ENCODE peak calls at places on chromosomes 13 and 19, in nine cellular contexts. One of them, this sample, is unnamed. For H3K27me3, the result is how much of the 10 kb centered on the place peaks cover.

GRCh38 chr13:23928985-23929384 is 31.7 kb upstream of the C1QTNF9B start:
- DNase-seq in IMR-90: peak
- DNase-seq in kidney epithelial cell: peak
- DNase-seq in CD8-positive, alpha-beta T cell: no peak
- DNase-seq in fibroblast of lung: peak
- DNase-seq in Peyer's patch: no peak
- DNase-seq in body of pancreas: no peak
- DNase-seq in tibial artery: no peak
- DNase-seq in left ventricle myocardium inferior: no peak
- DNase-seq in this sample: peak

GRCh38 chr13:36526897-36527296 is 94.6 kb downstream of the CCNA1 start:
- DNase-seq in IMR-90: no peak
- DNase-seq in kidney epithelial cell: no peak
- DNase-seq in CD8-positive, alpha-beta T cell: no peak
- DNase-seq in fibroblast of lung: no peak
- DNase-seq in Peyer's patch: no peak
- DNase-seq in body of pancreas: no peak
- DNase-seq in tibial artery: no peak
- DNase-seq in left ventricle myocardium inferior: no peak
- DNase-seq in this sample: no peak

GRCh38 chr13:29266261-29266660 is 329.2 kb downstream of the SLC7A1 start:
- DNase-seq in IMR-90: no peak
- DNase-seq in kidney epithelial cell: no peak
- DNase-seq in CD8-positive, alpha-beta T cell: no peak
- DNase-seq in fibroblast of lung: no peak
- DNase-seq in Peyer's patch: no peak
- DNase-seq in body of pancreas: no peak
- DNase-seq in tibial artery: no peak
- DNase-seq in left ventricle myocardium inferior: no peak
- DNase-seq in this sample: no peak

GRCh38 chr13:38803566-38803965 is 116.7 kb downstream of the FREM2 start:
- DNase-seq in IMR-90: no peak
- DNase-seq in kidney epithelial cell: no peak
- DNase-seq in CD8-positive, alpha-beta T cell: no peak
- DNase-seq in fibroblast of lung: no peak
- DNase-seq in Peyer's patch: no peak
- DNase-seq in body of pancreas: no peak
- DNase-seq in tibial artery: no peak
- DNase-seq in left ventricle myocardium inferior: no peak
- DNase-seq in this sample: no peak

GRCh38 chr13:82356667-82357066 is 1525.6 kb downstream of the SLITRK1 start:
- DNase-seq in IMR-90: no peak
- DNase-seq in kidney epithelial cell: no peak
- DNase-seq in CD8-positive, alpha-beta T cell: no peak
- DNase-seq in fibroblast of lung: peak
- DNase-seq in Peyer's patch: no peak
- DNase-seq in body of pancreas: no peak
- DNase-seq in tibial artery: no peak
- DNase-seq in left ventricle myocardium inferior: no peak
- DNase-seq in this sample: peak

GRCh38 chr19:10562609-10563008 is 3.2 kb downstream of the KRI1 start:
- DNase-seq in IMR-90: no peak
- DNase-seq in kidney epithelial cell: no peak
- DNase-seq in CD8-positive, alpha-beta T cell: no peak
- DNase-seq in fibroblast of lung: no peak
- DNase-seq in Peyer's patch: no peak
- DNase-seq in body of pancreas: no peak
- DNase-seq in tibial artery: no peak
- DNase-seq in left ventricle myocardium inferior: no peak
- DNase-seq in this sample: no peak

GRCh38 chr13:105442040-105442439 is 1093.4 kb downstream of the EFNB2 start:
- DNase-seq in IMR-90: no peak
- DNase-seq in kidney epithelial cell: no peak
- DNase-seq in CD8-positive, alpha-beta T cell: no peak
- DNase-seq in fibroblast of lung: no peak
- DNase-seq in Peyer's patch: no peak
- DNase-seq in body of pancreas: no peak
- DNase-seq in tibial artery: no peak
- DNase-seq in left ventricle myocardium inferior: no peak
- DNase-seq in this sample: no peak

GRCh38 chr13:101217086-101217485 is 199.2 kb downstream of the NALCN start:
- DNase-seq in IMR-90: no peak
- DNase-seq in kidney epithelial cell: no peak
- DNase-seq in CD8-positive, alpha-beta T cell: no peak
- DNase-seq in fibroblast of lung: peak
- DNase-seq in Peyer's patch: no peak
- DNase-seq in body of pancreas: no peak
- DNase-seq in tibial artery: no peak
- DNase-seq in left ventricle myocardium inferior: no peak
- DNase-seq in this sample: peak

GRCh38 chr19:51441410-51442390 is 16.6 kb downstream of the SIGLEC8 start:
- DNase-seq in IMR-90: no peak
- DNase-seq in kidney epithelial cell: no peak
- DNase-seq in CD8-positive, alpha-beta T cell: peak
- DNase-seq in fibroblast of lung: no peak
- DNase-seq in Peyer's patch: peak
- DNase-seq in body of pancreas: no peak
- DNase-seq in tibial artery: no peak
- DNase-seq in left ventricle myocardium inferior: no peak
- DNase-seq in this sample: no peak

GRCh38 chr13:55761986-55762385 is 1378.7 kb upstream of the PRR20A start:
- DNase-seq in IMR-90: no peak
- DNase-seq in kidney epithelial cell: no peak
- DNase-seq in CD8-positive, alpha-beta T cell: no peak
- DNase-seq in fibroblast of lung: no peak
- DNase-seq in Peyer's patch: no peak
- DNase-seq in body of pancreas: no peak
- DNase-seq in tibial artery: no peak
- DNase-seq in left ventricle myocardium inferior: no peak
- DNase-seq in this sample: no peak

GRCh38 chr19:45037393-45038169 is 1.3 kb upstream of the CLASRP start:
- DNase-seq in IMR-90: no peak
- DNase-seq in kidney epithelial cell: no peak
- DNase-seq in CD8-positive, alpha-beta T cell: no peak
- DNase-seq in fibroblast of lung: no peak
- DNase-seq in Peyer's patch: no peak
- DNase-seq in body of pancreas: no peak
- DNase-seq in tibial artery: no peak
- DNase-seq in left ventricle myocardium inferior: no peak
- DNase-seq in this sample: no peak

GRCh38 chr19:1265611-1266115 is 3.5 kb upstream of the CIRBP start:
- DNase-seq in IMR-90: peak
- DNase-seq in kidney epithelial cell: no peak
- DNase-seq in CD8-positive, alpha-beta T cell: peak
- DNase-seq in fibroblast of lung: peak
- DNase-seq in Peyer's patch: peak
- DNase-seq in body of pancreas: peak
- DNase-seq in tibial artery: peak
- DNase-seq in left ventricle myocardium inferior: peak
- DNase-seq in this sample: peak

GRCh38 chr19:10780368-10780767 is 55.6 kb downstream of the TMED1 start:
- DNase-seq in IMR-90: peak
- DNase-seq in kidney epithelial cell: no peak
- DNase-seq in CD8-positive, alpha-beta T cell: no peak
- DNase-seq in fibroblast of lung: peak
- DNase-seq in Peyer's patch: peak
- DNase-seq in body of pancreas: no peak
- DNase-seq in tibial artery: peak
- DNase-seq in left ventricle myocardium inferior: no peak
- DNase-seq in this sample: no peak

GRCh38 chr19:7618366-7618765 is 11.0 kb downstream of the XAB2 start:
- DNase-seq in IMR-90: no peak
- DNase-seq in kidney epithelial cell: no peak
- DNase-seq in CD8-positive, alpha-beta T cell: no peak
- DNase-seq in fibroblast of lung: no peak
- DNase-seq in Peyer's patch: no peak
- DNase-seq in body of pancreas: peak
- DNase-seq in tibial artery: no peak
- DNase-seq in left ventricle myocardium inferior: no peak
- DNase-seq in this sample: peak

GRCh38 chr13:75636339-75637095 is 387 bp downstream of the LMO7 start:
- DNase-seq in IMR-90: peak
- DNase-seq in kidney epithelial cell: no peak
- DNase-seq in CD8-positive, alpha-beta T cell: peak
- DNase-seq in fibroblast of lung: peak
- DNase-seq in Peyer's patch: peak
- DNase-seq in body of pancreas: peak
- DNase-seq in tibial artery: peak
- DNase-seq in left ventricle myocardium inferior: peak
- DNase-seq in this sample: peak

GRCh38 chr13:40916207-40916998 is 102.7 kb downstream of the ELF1 start:
- DNase-seq in IMR-90: peak
- DNase-seq in kidney epithelial cell: no peak
- DNase-seq in CD8-positive, alpha-beta T cell: no peak
- DNase-seq in fibroblast of lung: no peak
- DNase-seq in Peyer's patch: no peak
- DNase-seq in body of pancreas: no peak
- DNase-seq in tibial artery: no peak
- DNase-seq in left ventricle myocardium inferior: no peak
- DNase-seq in this sample: peak

GRCh38 chr13:77136902-77137420 is 110.0 kb upstream of the FBXL3 start:
- DNase-seq in IMR-90: peak
- DNase-seq in kidney epithelial cell: peak
- DNase-seq in CD8-positive, alpha-beta T cell: no peak
- DNase-seq in fibroblast of lung: peak
- DNase-seq in Peyer's patch: no peak
- DNase-seq in body of pancreas: no peak
- DNase-seq in tibial artery: no peak
- DNase-seq in left ventricle myocardium inferior: no peak
- DNase-seq in this sample: peak

GRCh38 chr13:41365636-41366035 is 54.6 kb downstream of the NAA16 start:
- DNase-seq in IMR-90: peak
- DNase-seq in kidney epithelial cell: no peak
- DNase-seq in CD8-positive, alpha-beta T cell: no peak
- DNase-seq in fibroblast of lung: no peak
- DNase-seq in Peyer's patch: no peak
- DNase-seq in body of pancreas: no peak
- DNase-seq in tibial artery: no peak
- DNase-seq in left ventricle myocardium inferior: no peak
- DNase-seq in this sample: peak

GRCh38 chr13:101262306-101262705 is 154.0 kb downstream of the NALCN start:
- DNase-seq in IMR-90: no peak
- DNase-seq in kidney epithelial cell: no peak
- DNase-seq in CD8-positive, alpha-beta T cell: no peak
- DNase-seq in fibroblast of lung: no peak
- DNase-seq in Peyer's patch: no peak
- DNase-seq in body of pancreas: no peak
- DNase-seq in tibial artery: no peak
- DNase-seq in left ventricle myocardium inferior: no peak
- DNase-seq in this sample: no peak

GRCh38 chr13:78609464-78610205 is 6.3 kb upstream of the POU4F1 start:
- DNase-seq in IMR-90: no peak
- DNase-seq in kidney epithelial cell: no peak
- DNase-seq in CD8-positive, alpha-beta T cell: no peak
- DNase-seq in fibroblast of lung: peak
- DNase-seq in Peyer's patch: no peak
- DNase-seq in body of pancreas: peak
- DNase-seq in tibial artery: no peak
- DNase-seq in left ventricle myocardium inferior: no peak
- DNase-seq in this sample: no peak

GRCh38 chr13:89577301-89577700 is 1770.2 kb upstream of the MIR17HG start:
- DNase-seq in IMR-90: no peak
- DNase-seq in kidney epithelial cell: no peak
- DNase-seq in CD8-positive, alpha-beta T cell: no peak
- DNase-seq in fibroblast of lung: no peak
- DNase-seq in Peyer's patch: no peak
- DNase-seq in body of pancreas: no peak
- DNase-seq in tibial artery: no peak
- DNase-seq in left ventricle myocardium inferior: no peak
- DNase-seq in this sample: no peak

GRCh38 chr13:29978211-29978610 is 127.8 kb upstream of the UBL3 start:
- DNase-seq in IMR-90: peak
- DNase-seq in kidney epithelial cell: no peak
- DNase-seq in CD8-positive, alpha-beta T cell: no peak
- DNase-seq in fibroblast of lung: no peak
- DNase-seq in Peyer's patch: no peak
- DNase-seq in body of pancreas: no peak
- DNase-seq in tibial artery: no peak
- DNase-seq in left ventricle myocardium inferior: no peak
- DNase-seq in this sample: no peak

GRCh38 chr19:47464619-47465018 is 7.1 kb downstream of the SLC8A2 start:
- DNase-seq in IMR-90: no peak
- DNase-seq in kidney epithelial cell: no peak
- DNase-seq in CD8-positive, alpha-beta T cell: no peak
- DNase-seq in fibroblast of lung: no peak
- DNase-seq in Peyer's patch: no peak
- DNase-seq in body of pancreas: no peak
- DNase-seq in tibial artery: no peak
- DNase-seq in left ventricle myocardium inferior: no peak
- DNase-seq in this sample: no peak
- H3K27me3 ChIP-seq in IMR-90: half or more
- H3K27me3 ChIP-seq in kidney epithelial cell: under half
- H3K27me3 ChIP-seq in CD8-positive, alpha-beta T cell: under half
- H3K27me3 ChIP-seq in fibroblast of lung: under half
- H3K27me3 ChIP-seq in Peyer's patch: under half
- H3K27me3 ChIP-seq in body of pancreas: under half
- H3K27me3 ChIP-seq in tibial artery: under half
- H3K27me3 ChIP-seq in left ventricle myocardium inferior: half or more
- H3K27me3 ChIP-seq in this sample: half or more

GRCh38 chr19:5360003-5360820 is 19.6 kb upstream of the PTPRS start:
- DNase-seq in IMR-90: peak
- DNase-seq in kidney epithelial cell: no peak
- DNase-seq in CD8-positive, alpha-beta T cell: no peak
- DNase-seq in fibroblast of lung: no peak
- DNase-seq in Peyer's patch: no peak
- DNase-seq in body of pancreas: no peak
- DNase-seq in tibial artery: no peak
- DNase-seq in left ventricle myocardium inferior: no peak
- DNase-seq in this sample: no peak
- H3K27me3 ChIP-seq in IMR-90: under half
- H3K27me3 ChIP-seq in kidney epithelial cell: under half
- H3K27me3 ChIP-seq in CD8-positive, alpha-beta T cell: under half
- H3K27me3 ChIP-seq in fibroblast of lung: under half
- H3K27me3 ChIP-seq in Peyer's patch: under half
- H3K27me3 ChIP-seq in body of pancreas: under half
- H3K27me3 ChIP-seq in tibial artery: under half
- H3K27me3 ChIP-seq in left ventricle myocardium inferior: half or more
- H3K27me3 ChIP-seq in this sample: under half

GRCh38 chr19:5865772-5866171 is 4.6 kb downstream of the FUT5 start:
- DNase-seq in IMR-90: no peak
- DNase-seq in kidney epithelial cell: no peak
- DNase-seq in CD8-positive, alpha-beta T cell: no peak
- DNase-seq in fibroblast of lung: no peak
- DNase-seq in Peyer's patch: no peak
- DNase-seq in body of pancreas: no peak
- DNase-seq in tibial artery: no peak
- DNase-seq in left ventricle myocardium inferior: no peak
- DNase-seq in this sample: no peak
- H3K27me3 ChIP-seq in IMR-90: under half
- H3K27me3 ChIP-seq in kidney epithelial cell: under half
- H3K27me3 ChIP-seq in CD8-positive, alpha-beta T cell: under half
- H3K27me3 ChIP-seq in fibroblast of lung: under half
- H3K27me3 ChIP-seq in Peyer's patch: under half
- H3K27me3 ChIP-seq in body of pancreas: under half
- H3K27me3 ChIP-seq in tibial artery: under half
- H3K27me3 ChIP-seq in left ventricle myocardium inferior: under half
- H3K27me3 ChIP-seq in this sample: under half

DNA sequence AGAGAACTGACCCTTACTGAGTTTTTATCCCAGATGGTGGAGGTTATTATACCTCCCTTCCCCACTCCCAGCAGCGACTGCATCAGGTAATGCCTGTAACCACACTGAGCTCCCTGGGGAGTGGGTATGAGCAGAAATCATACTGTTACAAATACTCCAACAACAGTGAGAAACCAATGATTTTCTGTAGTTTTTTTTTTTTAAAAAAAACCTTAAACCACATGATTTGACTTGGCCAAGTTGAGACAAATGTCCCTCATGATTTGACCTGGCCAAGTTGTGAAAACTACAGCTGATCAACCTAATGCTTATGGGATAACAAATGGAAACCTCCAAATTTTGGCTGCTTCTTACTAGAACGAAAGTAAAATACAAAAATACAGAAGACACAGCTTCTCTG is 33.1 kb upstream of the SERP2 start:
- DNase-seq in IMR-90: no peak
- DNase-seq in kidney epithelial cell: no peak
- DNase-seq in CD8-positive, alpha-beta T cell: no peak
- DNase-seq in fibroblast of lung: no peak
- DNase-seq in Peyer's patch: no peak
- DNase-seq in body of pancreas: no peak
- DNase-seq in tibial artery: no peak
- DNase-seq in left ventricle myocardium inferior: no peak
- DNase-seq in this sample: no peak
- H3K27me3 ChIP-seq in IMR-90: under half
- H3K27me3 ChIP-seq in kidney epithelial cell: under half
- H3K27me3 ChIP-seq in CD8-positive, alpha-beta T cell: under half
- H3K27me3 ChIP-seq in fibroblast of lung: under half
- H3K27me3 ChIP-seq in Peyer's patch: under half
- H3K27me3 ChIP-seq in body of pancreas: under half
- H3K27me3 ChIP-seq in tibial artery: under half
- H3K27me3 ChIP-seq in left ventricle myocardium inferior: under half
- H3K27me3 ChIP-seq in this sample: under half